ENCODE peak calls at places on chromosomes 5 and 9, in five cellular contexts. One of them, this sample, is unnamed.

GRCh38 chr9:78640728-78641127 is 343.8 kb downstream of the PSAT1 start:
- DNase-seq in H1: no peak
- DNase-seq in dorsolateral prefrontal cortex: no peak
- DNase-seq in Peyer's patch: no peak
- DNase-seq in GM06990: no peak
- DNase-seq in this sample: no peak

GRCh38 chr9:89576404-89576824 is 28.4 kb upstream of the GADD45G start:
- DNase-seq in H1: no peak
- DNase-seq in dorsolateral prefrontal cortex: no peak
- DNase-seq in Peyer's patch: no peak
- DNase-seq in GM06990: no peak
- DNase-seq in this sample: no peak

GRCh38 chr9:97386733-97387503 is 25.0 kb upstream of the TDRD7 start:
- DNase-seq in H1: peak; percentile 99
- DNase-seq in dorsolateral prefrontal cortex: peak; percentile 86
- DNase-seq in Peyer's patch: peak; percentile 89
- DNase-seq in GM06990: peak; percentile 64
- DNase-seq in this sample: peak; percentile 92

GRCh38 chr9:15220658-15221310 is 86.2 kb downstream of the TTC39B start:
- DNase-seq in H1: no peak
- DNase-seq in dorsolateral prefrontal cortex: no peak
- DNase-seq in Peyer's patch: no peak
- DNase-seq in GM06990: no peak
- DNase-seq in this sample: no peak

GRCh38 chr5:119078870-119079269 is 8.0 kb downstream of the DMXL1 start:
- DNase-seq in H1: no peak
- DNase-seq in dorsolateral prefrontal cortex: no peak
- DNase-seq in Peyer's patch: no peak
- DNase-seq in GM06990: no peak
- DNase-seq in this sample: no peak

GRCh38 chr5:171954721-171955120 is 51.7 kb downstream of the FBXW11 start:
- DNase-seq in H1: no peak
- DNase-seq in dorsolateral prefrontal cortex: no peak
- DNase-seq in Peyer's patch: no peak
- DNase-seq in GM06990: no peak
- DNase-seq in this sample: no peak

GRCh38 chr5:137078171-137078665 is 420.9 kb downstream of the SPOCK1 start:
- DNase-seq in H1: no peak
- DNase-seq in dorsolateral prefrontal cortex: peak; percentile 54
- DNase-seq in Peyer's patch: no peak
- DNase-seq in GM06990: no peak
- DNase-seq in this sample: no peak

GRCh38 chr5:178116406-178116885 is 3.1 kb downstream of the N4BP3 start:
- DNase-seq in H1: no peak
- DNase-seq in dorsolateral prefrontal cortex: no peak
- DNase-seq in Peyer's patch: peak; percentile 89
- DNase-seq in GM06990: peak; percentile 83
- DNase-seq in this sample: no peak

GRCh38 chr5:10354048-10354872 is 765 bp downstream of the MARCHF6 start:
- DNase-seq in H1: no peak
- DNase-seq in dorsolateral prefrontal cortex: no peak
- DNase-seq in Peyer's patch: peak; percentile 73
- DNase-seq in GM06990: peak; percentile 66
- DNase-seq in this sample: no peak

GRCh38 chr9:127742435-127743088 is 7.5 kb upstream of the TOR2A start:
- DNase-seq in H1: peak; percentile 96
- DNase-seq in dorsolateral prefrontal cortex: no peak
- DNase-seq in Peyer's patch: no peak
- DNase-seq in GM06990: no peak
- DNase-seq in this sample: peak; percentile 92

GRCh38 chr9:26833792-26834191 is 58.8 kb downstream of the CAAP1 start:
- DNase-seq in H1: no peak
- DNase-seq in dorsolateral prefrontal cortex: no peak
- DNase-seq in Peyer's patch: no peak
- DNase-seq in GM06990: no peak
- DNase-seq in this sample: no peak

GRCh38 chr5:172603425-172603824 is 37.6 kb upstream of the NEURL1B start:
- DNase-seq in H1: no peak
- DNase-seq in dorsolateral prefrontal cortex: no peak
- DNase-seq in Peyer's patch: no peak
- DNase-seq in GM06990: no peak
- DNase-seq in this sample: no peak

GRCh38 chr9:70813141-70813540 is 308.3 kb downstream of the TRPM3 start:
- DNase-seq in H1: no peak
- DNase-seq in dorsolateral prefrontal cortex: no peak
- DNase-seq in Peyer's patch: no peak
- DNase-seq in GM06990: no peak
- DNase-seq in this sample: no peak

GRCh38 chr9:70814597-70814996 is 306.8 kb downstream of the TRPM3 start:
- DNase-seq in H1: no peak
- DNase-seq in dorsolateral prefrontal cortex: no peak
- DNase-seq in Peyer's patch: no peak
- DNase-seq in GM06990: no peak
- DNase-seq in this sample: no peak

GRCh38 chr9:70816891-70817290 is 304.5 kb downstream of the TRPM3 start:
- DNase-seq in H1: no peak
- DNase-seq in dorsolateral prefrontal cortex: no peak
- DNase-seq in Peyer's patch: no peak
- DNase-seq in GM06990: no peak
- DNase-seq in this sample: no peak

GRCh38 chr9:70817306-70817705 is 304.1 kb downstream of the TRPM3 start:
- DNase-seq in H1: no peak
- DNase-seq in dorsolateral prefrontal cortex: no peak
- DNase-seq in Peyer's patch: no peak
- DNase-seq in GM06990: no peak
- DNase-seq in this sample: no peak

GRCh38 chr9:70816316-70816715 is 305.1 kb downstream of the TRPM3 start:
- DNase-seq in H1: no peak
- DNase-seq in dorsolateral prefrontal cortex: no peak
- DNase-seq in Peyer's patch: no peak
- DNase-seq in GM06990: no peak
- DNase-seq in this sample: no peak
- TF ChIP-seq CTCF in H1: no peak
- TF ChIP-seq CTCF in dorsolateral prefrontal cortex: no peak
- TF ChIP-seq CTCF in Peyer's patch: no peak
- TF ChIP-seq CTCF in GM06990: no peak
- TF ChIP-seq CTCF in this sample: no peak

DNA sequence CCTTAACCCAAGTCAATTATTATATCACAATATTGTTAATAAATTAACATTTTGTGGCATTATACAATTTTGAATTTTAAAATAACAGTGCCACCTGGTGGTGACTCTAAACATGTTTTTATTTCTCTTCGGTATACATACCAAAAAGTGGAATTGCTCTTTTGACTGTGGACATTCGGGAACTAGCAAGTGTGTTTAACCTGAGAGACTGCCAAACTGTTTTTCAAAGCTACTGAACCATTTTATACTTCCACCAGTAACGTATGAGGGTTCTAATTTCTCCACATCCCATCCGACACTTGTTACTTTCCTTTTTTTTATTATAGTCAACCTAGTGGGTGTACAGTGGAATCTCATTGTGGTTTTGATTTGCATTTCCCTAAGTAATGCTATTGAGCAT is 18.3 kb upstream of the HSDL2 start:
- DNase-seq in H1: no peak
- DNase-seq in dorsolateral prefrontal cortex: no peak
- DNase-seq in Peyer's patch: no peak
- DNase-seq in GM06990: no peak
- DNase-seq in this sample: no peak
- TF ChIP-seq CTCF in H1: no peak
- TF ChIP-seq CTCF in dorsolateral prefrontal cortex: peak; percentile 72
- TF ChIP-seq CTCF in Peyer's patch: peak; percentile 71
- TF ChIP-seq CTCF in GM06990: peak; percentile 18
- TF ChIP-seq CTCF in this sample: peak; percentile 55

DNA sequence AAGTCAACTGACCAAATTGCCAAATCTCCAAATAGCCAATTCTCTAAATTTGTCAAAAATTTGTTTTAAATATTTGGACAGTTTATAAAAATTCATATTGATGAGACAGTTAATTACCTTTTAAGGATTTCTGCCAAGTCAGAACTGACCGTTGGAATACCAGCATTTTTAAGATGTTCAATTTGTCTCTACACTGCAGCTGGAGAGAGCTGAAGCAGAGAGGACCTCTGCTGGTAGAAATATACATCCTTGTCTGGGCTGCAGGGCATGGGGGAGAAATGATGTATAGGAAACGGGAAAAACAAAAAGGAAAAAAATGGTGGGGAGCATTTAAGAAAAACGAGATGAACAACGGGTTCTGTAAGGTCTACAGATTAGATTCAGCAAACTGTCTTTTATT is 16.8 kb downstream of the NR6A1 start:
- DNase-seq in H1: no peak
- DNase-seq in dorsolateral prefrontal cortex: no peak
- DNase-seq in Peyer's patch: no peak
- DNase-seq in GM06990: no peak
- DNase-seq in this sample: no peak
- TF ChIP-seq CTCF in H1: no peak
- TF ChIP-seq CTCF in dorsolateral prefrontal cortex: peak; percentile 51
- TF ChIP-seq CTCF in Peyer's patch: peak; percentile 60
- TF ChIP-seq CTCF in GM06990: peak; percentile 46
- TF ChIP-seq CTCF in this sample: peak; percentile 31

DNA sequence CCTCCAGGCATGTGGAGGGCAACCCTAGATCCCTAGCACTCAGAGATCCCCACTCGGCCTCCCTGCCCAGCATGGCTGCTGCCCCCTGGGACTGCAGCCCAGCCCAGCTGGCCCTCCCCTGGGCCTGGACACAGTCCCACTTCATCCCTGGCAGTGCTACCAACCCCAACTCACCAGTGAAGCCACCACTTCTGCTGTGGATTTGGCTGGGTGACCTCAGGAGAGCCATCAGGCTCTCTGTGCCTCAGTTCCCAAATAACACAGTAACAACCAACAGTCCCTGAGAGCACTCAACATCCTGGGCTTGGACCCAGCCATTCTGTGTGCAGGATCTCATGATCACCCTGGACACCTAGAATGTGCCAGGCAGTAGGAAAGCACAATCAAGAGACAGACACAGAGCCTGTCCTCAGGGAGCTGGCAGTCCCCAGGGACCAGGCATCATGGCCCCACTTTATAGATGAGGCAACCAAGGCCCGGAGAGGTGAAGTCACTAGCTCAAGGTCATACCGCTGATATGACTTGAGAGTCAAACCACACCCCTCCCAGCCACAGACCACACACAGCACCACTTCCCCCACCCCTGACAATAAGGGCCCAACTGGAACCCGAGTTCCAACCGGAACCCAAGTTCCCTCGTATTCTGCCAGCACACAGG is 4.7 kb upstream of the PSMB7 start:
- DNase-seq in H1: no peak
- DNase-seq in dorsolateral prefrontal cortex: no peak
- DNase-seq in Peyer's patch: no peak
- DNase-seq in GM06990: no peak
- DNase-seq in this sample: no peak
- TF ChIP-seq CTCF in H1: no peak
- TF ChIP-seq CTCF in dorsolateral prefrontal cortex: no peak
- TF ChIP-seq CTCF in Peyer's patch: no peak
- TF ChIP-seq CTCF in GM06990: no peak
- TF ChIP-seq CTCF in this sample: no peak

GRCh38 chr5:15007549-15008142 is 136.1 kb upstream of the ANKH start:
- DNase-seq in H1: no peak
- DNase-seq in dorsolateral prefrontal cortex: no peak
- DNase-seq in Peyer's patch: no peak
- DNase-seq in GM06990: no peak
- DNase-seq in this sample: no peak
- TF ChIP-seq CTCF in H1: no peak
- TF ChIP-seq CTCF in dorsolateral prefrontal cortex: no peak
- TF ChIP-seq CTCF in Peyer's patch: no peak
- TF ChIP-seq CTCF in GM06990: no peak
- TF ChIP-seq CTCF in this sample: no peak

DNA sequence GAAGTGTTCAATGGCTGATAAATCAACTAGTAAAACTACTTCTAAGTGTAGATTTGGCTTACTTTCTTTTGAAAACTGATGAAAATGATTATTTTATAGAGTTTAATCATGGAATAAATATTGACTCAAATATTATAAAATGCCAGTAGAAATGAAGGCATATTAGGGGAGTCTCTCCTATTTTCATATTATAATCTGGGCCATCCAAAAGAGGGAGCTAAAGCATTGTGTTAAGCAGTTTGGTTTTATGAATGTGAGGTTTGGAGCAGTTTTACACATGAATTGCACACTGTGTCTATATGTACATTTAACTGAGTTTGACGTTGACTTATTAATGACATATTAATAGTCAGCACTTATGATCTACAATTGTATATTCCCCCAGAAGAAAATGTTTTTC is 17.4 kb downstream of the CDH9 start:
- DNase-seq in H1: no peak
- DNase-seq in dorsolateral prefrontal cortex: no peak
- DNase-seq in Peyer's patch: no peak
- DNase-seq in GM06990: no peak
- DNase-seq in this sample: no peak
- TF ChIP-seq CTCF in H1: no peak
- TF ChIP-seq CTCF in dorsolateral prefrontal cortex: peak; percentile 36
- TF ChIP-seq CTCF in Peyer's patch: no peak
- TF ChIP-seq CTCF in GM06990: no peak
- TF ChIP-seq CTCF in this sample: peak; percentile 52

GRCh38 chr5:51385214-51385613 is 2.0 kb downstream of the ISL1 start:
- DNase-seq in H1: no peak
- DNase-seq in dorsolateral prefrontal cortex: no peak
- DNase-seq in Peyer's patch: no peak
- DNase-seq in GM06990: no peak
- DNase-seq in this sample: no peak

GRCh38 chr5:51382759-51383493 is at the start of gene ISL1:
- DNase-seq in H1: peak; percentile 88
- DNase-seq in dorsolateral prefrontal cortex: no peak
- DNase-seq in Peyer's patch: peak; percentile 72
- DNase-seq in GM06990: peak; percentile 20
- DNase-seq in this sample: peak; percentile 66

GRCh38 chr5:51382508-51382758 is 815 bp upstream of the ISL1 start:
- DNase-seq in H1: no peak
- DNase-seq in dorsolateral prefrontal cortex: no peak
- DNase-seq in Peyer's patch: no peak
- DNase-seq in GM06990: no peak
- DNase-seq in this sample: no peak

GRCh38 chr5:51384281-51384840 is 1.1 kb downstream of the ISL1 start:
- DNase-seq in H1: no peak
- DNase-seq in dorsolateral prefrontal cortex: no peak
- DNase-seq in Peyer's patch: no peak
- DNase-seq in GM06990: no peak
- DNase-seq in this sample: no peak

GRCh38 chr5:51383494-51384081 is 340 bp downstream of the ISL1 start:
- DNase-seq in H1: no peak
- DNase-seq in dorsolateral prefrontal cortex: no peak
- DNase-seq in Peyer's patch: no peak
- DNase-seq in GM06990: no peak
- DNase-seq in this sample: no peak
- TF ChIP-seq CTCF in H1: no peak
- TF ChIP-seq CTCF in dorsolateral prefrontal cortex: no peak
- TF ChIP-seq CTCF in Peyer's patch: no peak
- TF ChIP-seq CTCF in GM06990: no peak
- TF ChIP-seq CTCF in this sample: no peak

GRCh38 chr5:113090336-113091106 is 113.9 kb downstream of the DCP2 start:
- DNase-seq in H1: no peak
- DNase-seq in dorsolateral prefrontal cortex: no peak
- DNase-seq in Peyer's patch: no peak
- DNase-seq in GM06990: no peak
- DNase-seq in this sample: no peak
- TF ChIP-seq CTCF in H1: no peak
- TF ChIP-seq CTCF in dorsolateral prefrontal cortex: no peak
- TF ChIP-seq CTCF in Peyer's patch: no peak
- TF ChIP-seq CTCF in GM06990: no peak
- TF ChIP-seq CTCF in this sample: no peak

This sample was measured in D721Med.